ENCODE peak calls at places on chromosomes 5 and 9, in eight cellular contexts. Z, X, M, T, A, S, I and P are unnamed samples.

GRCh38 chr5:115531787-115532367 is 12.7 kb downstream of the FEM1C start:
- DNase-seq in X (no peak), A (no peak), Z (no peak), I (no peak), T (no peak), M (no peak), S (no peak), P (no peak)

GRCh38 chr9:104028827-104029226 is 65.3 kb upstream of the SMC2 start:
- DNase-seq in I (no peak), X (no peak), T (no peak), M (no peak), S (no peak), Z (no peak), A (no peak), P (no peak)

GRCh38 chr9:35705372-35705771 is 15.6 kb upstream of the TPM2 start:
- DNase-seq in M (no peak), T (no peak), I (no peak), S (no peak), X (no peak), Z (no peak), A (no peak), P (no peak)

GRCh38 chr5:659496-660263 is 33.5 kb downstream of the TPPP start:
- DNase-seq in T (no peak), S (no peak), Z (no peak), A (no peak), M (no peak), I (no peak), X (no peak), P (no peak)

GRCh38 chr5:167785106-167785505 is 506.3 kb upstream of the WWC1 start:
- DNase-seq in M (no peak), S (no peak), X (no peak), I (no peak), Z (no peak), T (no peak), A (no peak), P (no peak)

GRCh38 chr5:163915481-163915961 is 410.1 kb downstream of the MAT2B start:
- DNase-seq in Z (no peak), M (no peak), X (no peak), A (no peak), T (no peak), S (no peak), I (peak; percentile 59), P (no peak)

GRCh38 chr5:137822158-137822764 is 45.4 kb upstream of the MYOT start:
- DNase-seq in M (no peak), X (peak; percentile 60), S (no peak), A (peak; percentile 27), T (peak; percentile 63), Z (peak; percentile 26), I (peak; percentile 36), P (no peak)

GRCh38 chr9:78064075-78064474 is 32.5 kb upstream of the GNAQ start:
- DNase-seq in A (no peak), T (no peak), X (no peak), S (no peak), I (peak; percentile 22), M (no peak), Z (no peak), P (no peak)

GRCh38 chr5:151551985-151552384 is 39.1 kb downstream of the FAT2 start:
- DNase-seq in I (no peak), X (no peak), S (no peak), M (no peak), A (no peak), Z (no peak), T (no peak), P (peak; percentile 29)

GRCh38 chr5:158837908-158838307 is 261.8 kb downstream of the EBF1 start:
- DNase-seq in A (no peak), T (no peak), I (no peak), Z (no peak), S (no peak), M (no peak), X (no peak), P (no peak)

GRCh38 chr5:14741131-14741530 is 76.6 kb downstream of the OTULIN start:
- DNase-seq in I (no peak), T (no peak), A (no peak), Z (no peak), X (no peak), M (no peak), S (no peak), P (no peak)

GRCh38 chr5:144203750-144204596 is 33.3 kb downstream of the KCTD16 start:
- DNase-seq in M (no peak), S (no peak), I (peak; percentile 62), T (peak; percentile 32), A (peak; percentile 72), Z (peak; percentile 67), X (peak; percentile 49), P (no peak)

GRCh38 chr9:74973714-74974113 is 21.0 kb upstream of the C9orf40 start:
- DNase-seq in T (no peak), X (no peak), A (no peak), I (no peak), M (no peak), Z (no peak), S (no peak), P (no peak)

GRCh38 chr9:126705767-126706697 is 92.3 kb downstream of the LMX1B start:
- DNase-seq in T (peak; percentile 91), A (no peak), Z (peak; percentile 59), S (no peak), X (peak; percentile 78), I (no peak), M (peak; percentile 79), P (no peak)

GRCh38 chr9:99614341-99614740 is 207.3 kb upstream of the NR4A3 start:
- DNase-seq in A (no peak), S (no peak), X (no peak), T (no peak), Z (no peak), M (no peak), I (no peak), P (no peak)

GRCh38 chr5:180366303-180366702 is 13.2 kb upstream of the GFPT2 start:
- DNase-seq in M (no peak), A (no peak), S (no peak), T (no peak), Z (no peak), X (no peak), I (peak; percentile 17), P (no peak)

GRCh38 chr5:68757813-68758212 is 336.0 kb upstream of the SLC30A5 start:
- DNase-seq in I (no peak), A (no peak), Z (no peak), X (no peak), M (no peak), S (no peak), T (no peak), P (no peak)

GRCh38 chr9:116941266-116941665 is 254.2 kb downstream of the TRIM32 start:
- DNase-seq in M (no peak), S (no peak), T (no peak), I (no peak), A (no peak), X (no peak), Z (no peak), P (no peak)

GRCh38 chr9:130994546-130995398 is 14.2 kb upstream of the LAMC3 start:
- DNase-seq in X (no peak), I (no peak), T (no peak), Z (no peak), S (no peak), A (no peak), M (no peak), P (no peak)

GRCh38 chr9:136493567-136493971 is 10.7 kb upstream of the SEC16A start:
- DNase-seq in M (no peak), T (no peak), A (no peak), S (no peak), I (no peak), Z (no peak), X (no peak), P (no peak)

GRCh38 chr5:33339413-33339812 is 101.4 kb upstream of the TARS1 start:
- DNase-seq in Z (no peak), T (no peak), I (no peak), X (no peak), M (no peak), A (no peak), S (no peak), P (no peak)

GRCh38 chr5:153623906-153624765 is 133.7 kb downstream of the GRIA1 start:
- DNase-seq in M (no peak), A (no peak), S (no peak), T (no peak), X (no peak), I (peak; percentile 76), Z (no peak), P (no peak)

GRCh38 chr5:81075041-81075440 is 114.9 kb downstream of the RASGRF2 start:
- DNase-seq in S (no peak), A (no peak), M (no peak), X (no peak), I (no peak), Z (no peak), T (no peak), P (no peak)
- TF ChIP-seq CTCF in S (no peak), A (no peak), M (no peak), X (no peak), I (no peak), Z (no peak), T (no peak), P (no peak)

GRCh38 chr5:43389679-43390329 is 22.4 kb downstream of the CCL28 start:
- DNase-seq in A (peak; percentile 88), M (no peak), I (peak; percentile 80), X (peak; percentile 86), T (peak; percentile 39), Z (peak; percentile 56), S (no peak), P (no peak)

DNA sequence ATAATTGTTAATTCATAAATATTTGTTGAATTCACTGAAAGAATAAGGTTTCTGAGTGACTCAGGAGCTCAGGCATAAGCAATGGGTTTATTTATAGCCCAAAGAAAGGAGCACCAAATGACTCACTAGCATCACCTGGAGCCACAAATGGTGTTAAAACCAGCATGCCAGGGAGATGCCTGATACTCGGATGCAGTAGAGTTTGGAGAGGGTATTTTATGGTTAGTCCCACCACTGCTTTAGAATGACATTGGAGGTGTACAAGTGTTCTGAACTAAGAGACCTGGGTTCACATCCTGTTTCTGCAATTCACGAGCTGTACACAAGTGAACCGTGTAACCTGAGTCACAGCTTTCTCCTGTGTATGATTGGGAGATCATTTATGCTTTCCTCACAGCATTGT is 25.2 kb downstream of the CCL28 start:
- DNase-seq in S (no peak), T (no peak), I (peak; percentile 19), M (no peak), A (no peak), Z (no peak), X (peak; percentile 63), P (no peak)
- TF ChIP-seq CTCF in S (no peak), T (no peak), I (no peak), M (no peak), A (no peak), Z (no peak), X (no peak), P (no peak)

GRCh38 chr5:11105706-11106105 is 344.7 kb upstream of the DAP start:
- DNase-seq in I (no peak), A (no peak), X (no peak), T (no peak), S (no peak), M (no peak), Z (no peak), P (no peak)

GRCh38 chr5:11104543-11105151 is 343.6 kb upstream of the DAP start:
- DNase-seq in Z (no peak), T (no peak), I (no peak), X (no peak), A (no peak), S (no peak), M (no peak), P (no peak)

GRCh38 chr5:11110128-11110527 is 349.1 kb upstream of the DAP start:
- DNase-seq in T (no peak), Z (no peak), A (no peak), I (no peak), X (no peak), M (no peak), S (no peak), P (no peak)
- TF ChIP-seq CTCF in T (no peak), Z (no peak), A (peak; percentile 17), I (no peak), X (no peak), M (no peak), S (no peak), P (no peak)

GRCh38 chr5:84080908-84081307 is 303.8 kb downstream of the EDIL3 start:
- DNase-seq in S (no peak), I (no peak), T (no peak), X (no peak), Z (no peak), A (no peak), M (no peak), P (no peak)
- TF ChIP-seq CTCF in S (no peak), I (no peak), T (no peak), X (no peak), Z (no peak), A (no peak), M (no peak), P (peak; percentile 21)